ENCODE peak calls at places on chromosomes 1 and 21, in four cellular contexts. O is activated T-cell treated with anti-CD3 and anti-CD28 coated beads for 4 hours, Q is hepatic stellate cell, U is adrenal gland. T is an unnamed sample.

GRCh38 chr1:44609768-44610526 is 64.3 kb downstream of the TMEM53 start:
- DNase-seq in O (no peak), Q (no peak), U (no peak), T (no peak)

GRCh38 chr1:52365091-52365745 is 787 bp downstream of the CC2D1B start:
- DNase-seq in O (no peak), Q (peak; percentile 79), U (peak; percentile 72), T (peak; percentile 77)

GRCh38 chr1:218828125-218828650 is 345.5 kb upstream of the LYPLAL1 start:
- DNase-seq in O (no peak), Q (no peak), U (no peak), T (no peak)

GRCh38 chr1:218430346-218430745 is 85.2 kb downstream of the TGFB2 start:
- DNase-seq in O (no peak), Q (no peak), U (no peak), T (no peak)

GRCh38 chr1:186435336-186435735 is 25.6 kb downstream of the PDC start:
- DNase-seq in O (no peak), Q (no peak), U (no peak), T (peak; percentile 16)

GRCh38 chr1:66730462-66730861 is 21.8 kb upstream of the DYNLT5 start:
- DNase-seq in O (no peak), Q (no peak), U (no peak), T (no peak)

GRCh38 chr1:24878775-24879742 is 51.0 kb downstream of the RUNX3 start:
- DNase-seq in O (no peak), Q (no peak), U (no peak), T (no peak)

GRCh38 chr1:7109901-7110300 is 324.6 kb downstream of the CAMTA1 start:
- DNase-seq in O (no peak), Q (no peak), U (no peak), T (no peak)

GRCh38 chr1:154608522-154609294 is 722 bp upstream of the ADAR start:
- DNase-seq in O (peak; percentile 14), Q (peak; percentile 40), U (peak; percentile 54), T (peak; percentile 64)

GRCh38 chr21:40386301-40386911 is 460.6 kb downstream of the DSCAM start:
- DNase-seq in O (no peak), Q (no peak), U (peak; percentile 77), T (no peak)

GRCh38 chr1:194929376-194929775 is 1678.9 kb downstream of the KCNT2 start:
- DNase-seq in O (no peak), Q (no peak), U (no peak), T (peak; percentile 50)

GRCh38 chr1:196317535-196318522 is 290.4 kb downstream of the KCNT2 start:
- DNase-seq in O (no peak), Q (no peak), U (no peak), T (peak; percentile 36)